ENCODE peak calls at places on chromosomes 13 and 19, in ten cellular contexts. T is hepatocyte; L is aorta; V is neural progenitor cell; F is cardiac muscle cell; H is CD8-positive, alpha-beta memory T cell; K is ovary; U is breast epithelium; B is SJSA1; A is psoas muscle. O is an unnamed sample.

GRCh38 chr19:46082728-46083050 is 41.8 kb downstream of the IGFL3 start:
- DNase-seq in T (no peak), L (no peak), V (no peak), F (no peak), H (no peak), K (no peak), U (no peak), B (peak; percentile 74), A (no peak), O (no peak)

GRCh38 chr19:7272856-7273578 is 21.2 kb downstream of the INSR start:
- DNase-seq in T (no peak), L (no peak), V (no peak), F (peak; percentile 64), H (no peak), K (no peak), U (no peak), B (no peak), A (no peak), O (no peak)

GRCh38 chr13:29924482-29924884 is 74.1 kb upstream of the UBL3 start:
- DNase-seq in T (peak; percentile 36), L (no peak), V (no peak), F (peak; percentile 20), H (no peak), K (no peak), U (no peak), B (peak; percentile 66), A (no peak), O (no peak)

GRCh38 chr19:15107056-15108010 is at the start of gene SYDE1:
- DNase-seq in T (peak; percentile 66), L (peak; percentile 70), V (peak; percentile 89), F (peak; percentile 80), H (no peak), K (peak; percentile 64), U (no peak), B (peak; percentile 75), A (peak; percentile 61), O (peak; percentile 68)

GRCh38 chr19:7582446-7582845 is 13.2 kb upstream of the CAMSAP3 start:
- DNase-seq in T (no peak), L (no peak), V (no peak), F (no peak), H (no peak), K (no peak), U (no peak), B (no peak), A (no peak), O (no peak)

GRCh38 chr19:18439910-18440237 is 1.9 kb upstream of the ISYNA1 start:
- DNase-seq in T (no peak), L (no peak), V (no peak), F (no peak), H (no peak), K (no peak), U (no peak), B (no peak), A (no peak), O (no peak)

GRCh38 chr19:1429750-1430149 is 8.4 kb upstream of the RPS15 start:
- DNase-seq in T (peak; percentile 65), L (no peak), V (no peak), F (peak; percentile 45), H (no peak), K (no peak), U (no peak), B (no peak), A (no peak), O (peak; percentile 63)

GRCh38 chr13:107035778-107036177 is 467.8 kb upstream of the ARGLU1 start:
- DNase-seq in T (no peak), L (no peak), V (no peak), F (peak; percentile 25), H (no peak), K (no peak), U (no peak), B (peak; percentile 90), A (no peak), O (no peak)

DNA sequence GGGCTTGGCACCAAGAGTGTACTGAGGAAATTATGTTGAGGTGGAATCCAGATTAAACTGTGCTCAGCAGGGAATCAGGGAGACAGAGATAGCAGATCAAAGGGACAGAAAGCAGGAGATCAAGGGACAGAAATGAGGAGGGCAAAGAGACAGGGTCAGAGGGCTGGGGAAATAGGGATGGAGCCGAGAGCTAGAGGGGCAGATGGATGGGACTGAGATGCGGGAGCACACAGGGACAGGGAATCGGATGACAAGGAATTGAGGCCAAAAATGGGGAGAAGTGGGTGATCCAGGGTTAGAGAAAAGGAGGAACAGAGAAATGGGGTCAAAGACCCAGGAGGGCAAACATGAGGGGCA is 6.1 kb downstream of the ERFL start:
- DNase-seq in T (no peak), L (no peak), V (no peak), F (no peak), H (no peak), K (no peak), U (no peak), B (no peak), A (no peak), O (no peak)
- H3K27me3 ChIP-seq in T (peaks cover 74% of the 10 kb centered on the region), L (no peaks in the 10 kb centered on the region), V (peaks cover 98% of the 10 kb centered on the region), F (peaks cover 98% of the 10 kb centered on the region), H (peaks cover under 1% of the 10 kb centered on the region), K (no peaks in the 10 kb centered on the region), U (peaks cover 77% of the 10 kb centered on the region), B (peaks cover 42% of the 10 kb centered on the region), A (peaks cover 41% of the 10 kb centered on the region), O (peaks cover 29% of the 10 kb centered on the region)

GRCh38 chr13:110379905-110380341 is 72.8 kb downstream of the COL4A2 start:
- DNase-seq in T (no peak), L (no peak), V (peak; percentile 5), F (peak; percentile 43), H (no peak), K (no peak), U (no peak), B (peak; percentile 68), A (no peak), O (no peak)

GRCh38 chr13:110381029-110381360 is 73.9 kb downstream of the COL4A2 start:
- DNase-seq in T (no peak), L (no peak), V (no peak), F (no peak), H (no peak), K (no peak), U (no peak), B (no peak), A (no peak), O (no peak)

GRCh38 chr13:110379358-110379757 is 72.3 kb downstream of the COL4A2 start:
- DNase-seq in T (no peak), L (no peak), V (no peak), F (no peak), H (no peak), K (no peak), U (no peak), B (no peak), A (no peak), O (no peak)

GRCh38 chr13:110382229-110382628 is 75.1 kb downstream of the COL4A2 start:
- DNase-seq in T (no peak), L (no peak), V (no peak), F (peak; percentile 62), H (no peak), K (no peak), U (no peak), B (peak; percentile 78), A (no peak), O (no peak)

DNA sequence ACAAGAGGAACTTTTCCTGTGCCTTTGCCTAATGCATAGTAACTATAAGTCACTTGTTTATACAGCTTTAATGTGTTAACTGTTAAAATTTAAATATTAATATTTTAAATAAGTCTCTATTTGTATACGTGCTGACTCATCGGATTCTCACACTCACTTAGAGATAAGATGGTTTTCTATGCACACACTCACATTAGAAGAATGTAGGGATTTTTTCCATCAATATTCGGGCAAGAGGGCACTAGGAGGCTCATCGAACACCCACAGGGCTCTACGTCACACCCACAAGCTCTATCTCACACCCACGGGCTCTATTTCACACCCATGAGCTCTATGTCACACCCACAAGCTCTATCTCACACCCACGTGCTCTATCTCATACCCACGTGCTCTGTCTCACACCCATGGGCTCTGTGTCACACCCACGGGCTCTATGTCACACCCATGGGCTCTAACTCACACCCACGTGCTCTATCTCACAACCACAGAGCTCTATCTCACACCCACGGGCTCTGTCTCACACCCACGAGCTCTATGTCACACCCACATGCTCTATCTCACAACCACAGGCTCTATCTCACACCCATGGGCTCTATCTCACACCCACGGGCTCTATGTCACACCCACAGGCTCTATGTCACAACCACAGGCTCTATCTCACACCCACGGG is 73.4 kb downstream of the COL4A2 start:
- DNase-seq in T (no peak), L (no peak), V (no peak), F (peak; percentile 79), H (no peak), K (no peak), U (no peak), B (no peak), A (no peak), O (no peak)
- H3K4me1 ChIP-seq in T (peaks cover 12% of the 10 kb centered on the region), L (no peaks in the 10 kb centered on the region), V (peaks cover 3% of the 10 kb centered on the region), F (peaks cover 17% of the 10 kb centered on the region), H (no peaks in the 10 kb centered on the region), K (peaks cover 29% of the 10 kb centered on the region), U (no peaks in the 10 kb centered on the region), B (peaks cover 37% of the 10 kb centered on the region), A (peaks cover 16% of the 10 kb centered on the region), O (peaks cover 59% of the 10 kb centered on the region)

GRCh38 chr19:13014101-13014920 is 19.0 kb downstream of the NFIX start:
- DNase-seq in T (no peak), L (no peak), V (peak; percentile 82), F (peak; percentile 60), H (no peak), K (no peak), U (no peak), B (peak; percentile 61), A (no peak), O (no peak)

GRCh38 chr19:13013649-13014048 is 18.4 kb downstream of the NFIX start:
- DNase-seq in T (no peak), L (no peak), V (no peak), F (no peak), H (no peak), K (no peak), U (no peak), B (peak; percentile 56), A (no peak), O (no peak)

GRCh38 chr19:13016245-13016627 is 21.0 kb downstream of the NFIX start:
- DNase-seq in T (no peak), L (no peak), V (no peak), F (no peak), H (no peak), K (no peak), U (no peak), B (no peak), A (no peak), O (no peak)

GRCh38 chr19:13015361-13016231 is 20.3 kb downstream of the NFIX start:
- DNase-seq in T (no peak), L (no peak), V (peak; percentile 62), F (peak; percentile 53), H (no peak), K (no peak), U (no peak), B (no peak), A (no peak), O (peak; percentile 5)

GRCh38 chr19:13014921-13015280 is 19.6 kb downstream of the NFIX start:
- DNase-seq in T (no peak), L (no peak), V (no peak), F (no peak), H (no peak), K (no peak), U (no peak), B (no peak), A (no peak), O (no peak)
- H3K4me3 ChIP-seq in T (no peak overlapping the region), L (no peak overlapping the region), V (no peak overlapping the region), F (no peak overlapping the region), H (no peak overlapping the region), K (peak overlapping the region; percentile 46), U (peak overlapping the region; percentile 44), B (no peak overlapping the region), A (peak overlapping the region; percentile 70), O (no peak overlapping the region)

DNA sequence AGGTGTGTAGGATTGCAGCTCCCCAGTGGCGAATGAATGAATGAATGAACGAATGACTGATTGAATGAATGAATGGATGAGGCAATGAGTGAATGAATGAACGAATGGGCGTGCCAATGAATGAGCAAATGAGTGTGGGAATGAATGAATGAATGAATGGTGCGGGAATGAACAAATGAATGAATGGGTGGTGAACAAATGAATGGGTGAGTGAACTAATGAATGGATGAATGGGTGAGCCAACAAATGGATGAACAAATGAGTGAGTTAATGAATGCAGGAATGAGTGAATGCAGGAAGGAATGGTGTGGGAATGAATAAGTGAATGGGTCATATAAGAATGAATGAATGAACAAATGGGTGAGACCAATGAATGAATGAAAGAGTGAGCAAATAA is 14.7 kb downstream of the ANKRD24 start:
- DNase-seq in T (no peak), L (no peak), V (no peak), F (no peak), H (no peak), K (no peak), U (no peak), B (no peak), A (no peak), O (no peak)
- H3K27me3 ChIP-seq in T (peaks cover 58% of the 10 kb centered on the region), L (no peaks in the 10 kb centered on the region), V (peaks cover 81% of the 10 kb centered on the region), F (peaks cover 55% of the 10 kb centered on the region), H (peaks cover 22% of the 10 kb centered on the region), K (peaks cover 6% of the 10 kb centered on the region), U (peaks cover 51% of the 10 kb centered on the region), B (peaks cover 51% of the 10 kb centered on the region), A (peaks cover 22% of the 10 kb centered on the region), O (peaks cover 71% of the 10 kb centered on the region)

O was measured in heart right ventricle.